ENCODE peak calls at places on chromosomes 7 and 10, in ten cellular contexts. One of them, this sample, is unnamed.

GRCh38 chr7:78924581-78924980 is 528.9 kb downstream of the MAGI2 start:
- DNase-seq in heart left ventricle: no peak
- DNase-seq in transverse colon: no peak
- DNase-seq in neural progenitor cell: peak; percentile 57
- DNase-seq in pancreas: no peak
- DNase-seq in endodermal cell: no peak
- DNase-seq in DND-41: no peak
- DNase-seq in psoas muscle: no peak
- DNase-seq in HCT116: peak; percentile 15
- DNase-seq in stomach: no peak
- DNase-seq in this sample: no peak

GRCh38 chr7:90387470-90388240 is 15.6 kb upstream of the CLDN12 start:
- DNase-seq in heart left ventricle: no peak
- DNase-seq in transverse colon: no peak
- DNase-seq in neural progenitor cell: no peak
- DNase-seq in pancreas: no peak
- DNase-seq in endodermal cell: no peak
- DNase-seq in DND-41: no peak
- DNase-seq in psoas muscle: no peak
- DNase-seq in HCT116: no peak
- DNase-seq in stomach: no peak
- DNase-seq in this sample: no peak

GRCh38 chr7:2646680-2647571 is 15.1 kb downstream of the TTYH3 start:
- DNase-seq in heart left ventricle: no peak
- DNase-seq in transverse colon: no peak
- DNase-seq in neural progenitor cell: peak; percentile 37
- DNase-seq in pancreas: peak; percentile 68
- DNase-seq in endodermal cell: peak; percentile 94
- DNase-seq in DND-41: no peak
- DNase-seq in psoas muscle: no peak
- DNase-seq in HCT116: peak; percentile 34
- DNase-seq in stomach: no peak
- DNase-seq in this sample: no peak

GRCh38 chr10:133381041-133381440 is 2.0 kb downstream of the PAOX start:
- DNase-seq in heart left ventricle: no peak
- DNase-seq in transverse colon: no peak
- DNase-seq in neural progenitor cell: no peak
- DNase-seq in pancreas: no peak
- DNase-seq in endodermal cell: no peak
- DNase-seq in DND-41: no peak
- DNase-seq in psoas muscle: no peak
- DNase-seq in HCT116: no peak
- DNase-seq in stomach: no peak
- DNase-seq in this sample: no peak

GRCh38 chr7:26664735-26665420 is 199.5 kb downstream of the SKAP2 start:
- DNase-seq in heart left ventricle: no peak
- DNase-seq in transverse colon: peak; percentile 26
- DNase-seq in neural progenitor cell: no peak
- DNase-seq in pancreas: no peak
- DNase-seq in endodermal cell: no peak
- DNase-seq in DND-41: peak; percentile 78
- DNase-seq in psoas muscle: no peak
- DNase-seq in HCT116: no peak
- DNase-seq in stomach: no peak
- DNase-seq in this sample: no peak

GRCh38 chr7:35593896-35594295 is 101.0 kb downstream of the HERPUD2 start:
- DNase-seq in heart left ventricle: no peak
- DNase-seq in transverse colon: no peak
- DNase-seq in neural progenitor cell: peak; percentile 51
- DNase-seq in pancreas: no peak
- DNase-seq in endodermal cell: peak; percentile 89
- DNase-seq in DND-41: peak; percentile 21
- DNase-seq in psoas muscle: no peak
- DNase-seq in HCT116: peak; percentile 12
- DNase-seq in stomach: no peak
- DNase-seq in this sample: no peak

GRCh38 chr7:102875700-102876192 is 37.1 kb upstream of the LRRC17 start:
- DNase-seq in heart left ventricle: no peak
- DNase-seq in transverse colon: no peak
- DNase-seq in neural progenitor cell: no peak
- DNase-seq in pancreas: no peak
- DNase-seq in endodermal cell: peak; percentile 50
- DNase-seq in DND-41: no peak
- DNase-seq in psoas muscle: no peak
- DNase-seq in HCT116: peak; percentile 98
- DNase-seq in stomach: peak; percentile 27
- DNase-seq in this sample: no peak

GRCh38 chr10:124262249-124262865 is 156.4 kb downstream of the OAT start:
- DNase-seq in heart left ventricle: no peak
- DNase-seq in transverse colon: no peak
- DNase-seq in neural progenitor cell: no peak
- DNase-seq in pancreas: no peak
- DNase-seq in endodermal cell: no peak
- DNase-seq in DND-41: no peak
- DNase-seq in psoas muscle: no peak
- DNase-seq in HCT116: no peak
- DNase-seq in stomach: no peak
- DNase-seq in this sample: no peak

GRCh38 chr10:122499012-122499411 is 37.7 kb downstream of the HTRA1 start:
- DNase-seq in heart left ventricle: no peak
- DNase-seq in transverse colon: no peak
- DNase-seq in neural progenitor cell: no peak
- DNase-seq in pancreas: no peak
- DNase-seq in endodermal cell: no peak
- DNase-seq in DND-41: no peak
- DNase-seq in psoas muscle: no peak
- DNase-seq in HCT116: no peak
- DNase-seq in stomach: no peak
- DNase-seq in this sample: no peak

GRCh38 chr10:122500194-122500593 is 38.8 kb downstream of the HTRA1 start:
- DNase-seq in heart left ventricle: no peak
- DNase-seq in transverse colon: no peak
- DNase-seq in neural progenitor cell: no peak
- DNase-seq in pancreas: no peak
- DNase-seq in endodermal cell: no peak
- DNase-seq in DND-41: no peak
- DNase-seq in psoas muscle: no peak
- DNase-seq in HCT116: no peak
- DNase-seq in stomach: no peak
- DNase-seq in this sample: no peak

GRCh38 chr10:122499491-122499941 is 38.2 kb downstream of the HTRA1 start:
- DNase-seq in heart left ventricle: no peak
- DNase-seq in transverse colon: peak; percentile 26
- DNase-seq in neural progenitor cell: no peak
- DNase-seq in pancreas: no peak
- DNase-seq in endodermal cell: no peak
- DNase-seq in DND-41: no peak
- DNase-seq in psoas muscle: no peak
- DNase-seq in HCT116: no peak
- DNase-seq in stomach: no peak
- DNase-seq in this sample: no peak

GRCh38 chr10:122497241-122497640 is 35.9 kb downstream of the HTRA1 start:
- DNase-seq in heart left ventricle: no peak
- DNase-seq in transverse colon: no peak
- DNase-seq in neural progenitor cell: no peak
- DNase-seq in pancreas: no peak
- DNase-seq in endodermal cell: no peak
- DNase-seq in DND-41: no peak
- DNase-seq in psoas muscle: no peak
- DNase-seq in HCT116: no peak
- DNase-seq in stomach: no peak
- DNase-seq in this sample: no peak

DNA sequence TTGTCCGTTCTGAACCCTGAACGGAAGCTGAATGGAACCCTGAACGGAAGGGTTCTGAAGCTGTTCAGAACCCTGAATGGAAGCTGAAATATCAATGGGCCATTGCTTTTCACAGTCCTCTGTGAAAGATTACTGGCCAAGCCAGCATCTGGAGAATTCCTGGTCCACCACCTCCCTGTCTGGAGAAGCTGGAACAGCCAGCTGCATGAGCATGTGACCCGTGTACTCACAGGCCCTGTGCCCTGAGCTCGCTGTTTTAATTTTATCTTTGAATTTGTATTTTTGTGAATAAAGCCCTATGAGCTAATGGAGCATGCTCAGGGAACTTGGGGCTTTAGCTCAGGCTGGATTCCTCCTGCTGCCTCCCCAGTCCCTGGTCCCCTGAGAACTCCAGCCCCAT is 37.2 kb downstream of the HTRA1 start:
- DNase-seq in heart left ventricle: peak; percentile 66
- DNase-seq in transverse colon: no peak
- DNase-seq in neural progenitor cell: no peak
- DNase-seq in pancreas: no peak
- DNase-seq in endodermal cell: no peak
- DNase-seq in DND-41: no peak
- DNase-seq in psoas muscle: no peak
- DNase-seq in HCT116: no peak
- DNase-seq in stomach: no peak
- DNase-seq in this sample: no peak
- H3K4me1 ChIP-seq in heart left ventricle: peaks cover 48% of the 10 kb centered on the region
- H3K4me1 ChIP-seq in transverse colon: peaks cover 22% of the 10 kb centered on the region
- H3K4me1 ChIP-seq in neural progenitor cell: no peaks in the 10 kb centered on the region
- H3K4me1 ChIP-seq in pancreas: no peaks in the 10 kb centered on the region
- H3K4me1 ChIP-seq in endodermal cell: peaks cover 3% of the 10 kb centered on the region
- H3K4me1 ChIP-seq in DND-41: no peaks in the 10 kb centered on the region
- H3K4me1 ChIP-seq in psoas muscle: peaks cover 8% of the 10 kb centered on the region
- H3K4me1 ChIP-seq in HCT116: peaks cover 39% of the 10 kb centered on the region
- H3K4me1 ChIP-seq in stomach: peaks cover 59% of the 10 kb centered on the region
- H3K4me1 ChIP-seq in this sample: peaks cover 49% of the 10 kb centered on the region

GRCh38 chr7:42883950-42884349 is 27.9 kb downstream of the C7orf25 start:
- DNase-seq in heart left ventricle: peak; percentile 63
- DNase-seq in transverse colon: no peak
- DNase-seq in neural progenitor cell: peak; percentile 28
- DNase-seq in pancreas: no peak
- DNase-seq in endodermal cell: no peak
- DNase-seq in DND-41: no peak
- DNase-seq in psoas muscle: no peak
- DNase-seq in HCT116: no peak
- DNase-seq in stomach: no peak
- DNase-seq in this sample: no peak

GRCh38 chr7:42880392-42880791 is 31.5 kb downstream of the C7orf25 start:
- DNase-seq in heart left ventricle: no peak
- DNase-seq in transverse colon: no peak
- DNase-seq in neural progenitor cell: no peak
- DNase-seq in pancreas: no peak
- DNase-seq in endodermal cell: no peak
- DNase-seq in DND-41: no peak
- DNase-seq in psoas muscle: no peak
- DNase-seq in HCT116: no peak
- DNase-seq in stomach: no peak
- DNase-seq in this sample: no peak

GRCh38 chr7:42886866-42887509 is 24.9 kb downstream of the C7orf25 start:
- DNase-seq in heart left ventricle: no peak
- DNase-seq in transverse colon: no peak
- DNase-seq in neural progenitor cell: no peak
- DNase-seq in pancreas: no peak
- DNase-seq in endodermal cell: no peak
- DNase-seq in DND-41: no peak
- DNase-seq in psoas muscle: no peak
- DNase-seq in HCT116: no peak
- DNase-seq in stomach: no peak
- DNase-seq in this sample: no peak

GRCh38 chr7:42886129-42886528 is 25.7 kb downstream of the C7orf25 start:
- DNase-seq in heart left ventricle: no peak
- DNase-seq in transverse colon: no peak
- DNase-seq in neural progenitor cell: no peak
- DNase-seq in pancreas: no peak
- DNase-seq in endodermal cell: no peak
- DNase-seq in DND-41: no peak
- DNase-seq in psoas muscle: no peak
- DNase-seq in HCT116: no peak
- DNase-seq in stomach: no peak
- DNase-seq in this sample: no peak
- TF ChIP-seq CTCF in heart left ventricle: no peak
- TF ChIP-seq CTCF in transverse colon: no peak
- TF ChIP-seq CTCF in neural progenitor cell: peak; percentile 49
- TF ChIP-seq CTCF in pancreas: no peak
- TF ChIP-seq CTCF in endodermal cell: peak; percentile 73
- TF ChIP-seq CTCF in DND-41: peak; percentile 60
- TF ChIP-seq CTCF in psoas muscle: no peak
- TF ChIP-seq CTCF in HCT116: peak; percentile 41
- TF ChIP-seq CTCF in stomach: no peak
- TF ChIP-seq CTCF in this sample: no peak

DNA sequence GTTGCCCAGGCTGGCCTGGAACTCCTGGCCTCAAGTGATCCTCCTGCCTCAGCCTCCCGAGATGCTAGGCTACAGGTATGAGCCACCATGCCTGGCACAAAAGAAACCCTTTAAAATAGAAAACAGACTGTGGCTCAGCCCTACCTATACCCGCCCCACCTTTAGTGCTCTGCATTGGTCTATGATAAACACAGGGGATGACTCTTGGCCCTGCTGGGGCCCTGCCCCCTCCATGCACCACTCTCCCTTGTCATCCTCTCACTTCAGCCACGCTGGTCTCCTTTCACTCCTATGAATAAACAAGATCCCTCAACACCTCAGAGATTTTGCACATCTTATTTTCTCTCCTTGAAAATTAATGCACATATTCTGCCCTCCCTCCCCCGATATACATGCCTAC is 251.4 kb upstream of the KLF14 start:
- DNase-seq in heart left ventricle: no peak
- DNase-seq in transverse colon: no peak
- DNase-seq in neural progenitor cell: no peak
- DNase-seq in pancreas: no peak
- DNase-seq in endodermal cell: no peak
- DNase-seq in DND-41: no peak
- DNase-seq in psoas muscle: no peak
- DNase-seq in HCT116: no peak
- DNase-seq in stomach: no peak
- DNase-seq in this sample: no peak
- H3K4me1 ChIP-seq in heart left ventricle: peaks cover 72% of the 10 kb centered on the region
- H3K4me1 ChIP-seq in transverse colon: peaks cover 44% of the 10 kb centered on the region
- H3K4me1 ChIP-seq in neural progenitor cell: no peaks in the 10 kb centered on the region
- H3K4me1 ChIP-seq in pancreas: peaks cover 12% of the 10 kb centered on the region
- H3K4me1 ChIP-seq in endodermal cell: no peaks in the 10 kb centered on the region
- H3K4me1 ChIP-seq in DND-41: no peaks in the 10 kb centered on the region
- H3K4me1 ChIP-seq in psoas muscle: peaks cover 59% of the 10 kb centered on the region
- H3K4me1 ChIP-seq in HCT116: peaks cover 94% of the 10 kb centered on the region
- H3K4me1 ChIP-seq in stomach: peaks cover 95% of the 10 kb centered on the region
- H3K4me1 ChIP-seq in this sample: peaks cover 93% of the 10 kb centered on the region

GRCh38 chr7:55552320-55553086 is 19.8 kb downstream of the VOPP1 start:
- DNase-seq in heart left ventricle: peak; percentile 59
- DNase-seq in transverse colon: peak; percentile 70
- DNase-seq in neural progenitor cell: no peak
- DNase-seq in pancreas: no peak
- DNase-seq in endodermal cell: peak; percentile 58
- DNase-seq in DND-41: no peak
- DNase-seq in psoas muscle: peak; percentile 72
- DNase-seq in HCT116: no peak
- DNase-seq in stomach: peak; percentile 62
- DNase-seq in this sample: no peak

GRCh38 chr7:55549457-55549856 is 22.8 kb downstream of the VOPP1 start:
- DNase-seq in heart left ventricle: no peak
- DNase-seq in transverse colon: peak; percentile 69
- DNase-seq in neural progenitor cell: no peak
- DNase-seq in pancreas: no peak
- DNase-seq in endodermal cell: no peak
- DNase-seq in DND-41: no peak
- DNase-seq in psoas muscle: no peak
- DNase-seq in HCT116: no peak
- DNase-seq in stomach: no peak
- DNase-seq in this sample: no peak

GRCh38 chr7:55548295-55548731 is 24.0 kb downstream of the VOPP1 start:
- DNase-seq in heart left ventricle: no peak
- DNase-seq in transverse colon: no peak
- DNase-seq in neural progenitor cell: no peak
- DNase-seq in pancreas: peak; percentile 30
- DNase-seq in endodermal cell: peak; percentile 33
- DNase-seq in DND-41: no peak
- DNase-seq in psoas muscle: no peak
- DNase-seq in HCT116: no peak
- DNase-seq in stomach: no peak
- DNase-seq in this sample: no peak

GRCh38 chr7:55550838-55551537 is 21.3 kb downstream of the VOPP1 start:
- DNase-seq in heart left ventricle: no peak
- DNase-seq in transverse colon: no peak
- DNase-seq in neural progenitor cell: no peak
- DNase-seq in pancreas: no peak
- DNase-seq in endodermal cell: peak; percentile 26
- DNase-seq in DND-41: no peak
- DNase-seq in psoas muscle: no peak
- DNase-seq in HCT116: no peak
- DNase-seq in stomach: no peak
- DNase-seq in this sample: no peak

GRCh38 chr7:55550010-55550409 is 22.3 kb downstream of the VOPP1 start:
- DNase-seq in heart left ventricle: no peak
- DNase-seq in transverse colon: peak; percentile 90
- DNase-seq in neural progenitor cell: no peak
- DNase-seq in pancreas: peak; percentile 61
- DNase-seq in endodermal cell: peak; percentile 49
- DNase-seq in DND-41: no peak
- DNase-seq in psoas muscle: no peak
- DNase-seq in HCT116: peak; percentile 33
- DNase-seq in stomach: peak; percentile 83
- DNase-seq in this sample: no peak
- TF ChIP-seq CTCF in heart left ventricle: peak; percentile 17
- TF ChIP-seq CTCF in transverse colon: peak; percentile 53
- TF ChIP-seq CTCF in neural progenitor cell: peak; percentile 18
- TF ChIP-seq CTCF in pancreas: peak; percentile 40
- TF ChIP-seq CTCF in endodermal cell: peak; percentile 48
- TF ChIP-seq CTCF in DND-41: peak; percentile 12
- TF ChIP-seq CTCF in psoas muscle: peak; percentile 76
- TF ChIP-seq CTCF in HCT116: peak; percentile 92
- TF ChIP-seq CTCF in stomach: peak; percentile 67
- TF ChIP-seq CTCF in this sample: no peak